ENCODE peak calls at places on chromosomes 6 and 20, in four cellular contexts. T, G, P and Y are unnamed samples.

GRCh38 chr20:9397928-9398327 is 116.5 kb upstream of the LAMP5 start:
- DNase-seq in T (no peak), G (no peak), P (no peak), Y (no peak)

GRCh38 chr6:1667012-1667804 is 57.5 kb downstream of the FOXC1 start:
- DNase-seq in T (peak), G (no peak), P (no peak), Y (no peak)

GRCh38 chr20:5197270-5197827 is 70.5 kb downstream of the CDS2 start:
- DNase-seq in T (no peak), G (no peak), P (no peak), Y (no peak)

GRCh38 chr6:131400054-131400781 is 172.8 kb upstream of the ARG1 start:
- DNase-seq in T (peak), G (no peak), P (no peak), Y (peak)

GRCh38 chr6:39307462-39307861 is 6.8 kb downstream of the KCNK17 start:
- DNase-seq in T (no peak), G (no peak), P (no peak), Y (no peak)

GRCh38 chr20:17647391-17648305 is 34.4 kb downstream of the RRBP1 start:
- DNase-seq in T (no peak), G (no peak), P (no peak), Y (no peak)

GRCh38 chr6:15362274-15363160 is 116.6 kb downstream of the JARID2 start:
- DNase-seq in T (no peak), G (no peak), P (no peak), Y (no peak)

GRCh38 chr6:140041056-140041455 is 666.6 kb upstream of the CITED2 start:
- DNase-seq in T (no peak), G (no peak), P (no peak), Y (no peak)

GRCh38 chr20:41830702-41831101 is 212.5 kb upstream of the CHD6 start:
- DNase-seq in T (no peak), G (no peak), P (no peak), Y (no peak)
- H4K5ac ChIP-seq in T (no peak), G (no peak), P (no peak), Y (no peak)

GRCh38 chr6:97292671-97293070 is 9.7 kb upstream of the MMS22L start:
- DNase-seq in T (peak), G (no peak), P (no peak), Y (no peak)
- H3K56ac ChIP-seq in T (no peak), G (no peak), P (no peak), Y (no peak)

GRCh38 chr20:58606184-58606583 is 44.9 kb upstream of the STX16 start:
- DNase-seq in T (no peak), G (no peak), P (no peak), Y (no peak)
- H2BK15ac ChIP-seq in T (no peak), G (no peak), P (no peak), Y (no peak)

GRCh38 chr20:44256961-44257360 is 9.9 kb downstream of the GDAP1L1 start:
- DNase-seq in T (no peak), G (no peak), P (no peak), Y (no peak)

GRCh38 chr20:44255942-44256341 is 8.8 kb downstream of the GDAP1L1 start:
- DNase-seq in T (no peak), G (no peak), P (no peak), Y (no peak)

GRCh38 chr20:44254073-44254472 is 7.0 kb downstream of the GDAP1L1 start:
- DNase-seq in T (no peak), G (no peak), P (no peak), Y (no peak)

GRCh38 chr20:44253528-44253927 is 6.4 kb downstream of the GDAP1L1 start:
- DNase-seq in T (no peak), G (no peak), P (peak), Y (no peak)

DNA sequence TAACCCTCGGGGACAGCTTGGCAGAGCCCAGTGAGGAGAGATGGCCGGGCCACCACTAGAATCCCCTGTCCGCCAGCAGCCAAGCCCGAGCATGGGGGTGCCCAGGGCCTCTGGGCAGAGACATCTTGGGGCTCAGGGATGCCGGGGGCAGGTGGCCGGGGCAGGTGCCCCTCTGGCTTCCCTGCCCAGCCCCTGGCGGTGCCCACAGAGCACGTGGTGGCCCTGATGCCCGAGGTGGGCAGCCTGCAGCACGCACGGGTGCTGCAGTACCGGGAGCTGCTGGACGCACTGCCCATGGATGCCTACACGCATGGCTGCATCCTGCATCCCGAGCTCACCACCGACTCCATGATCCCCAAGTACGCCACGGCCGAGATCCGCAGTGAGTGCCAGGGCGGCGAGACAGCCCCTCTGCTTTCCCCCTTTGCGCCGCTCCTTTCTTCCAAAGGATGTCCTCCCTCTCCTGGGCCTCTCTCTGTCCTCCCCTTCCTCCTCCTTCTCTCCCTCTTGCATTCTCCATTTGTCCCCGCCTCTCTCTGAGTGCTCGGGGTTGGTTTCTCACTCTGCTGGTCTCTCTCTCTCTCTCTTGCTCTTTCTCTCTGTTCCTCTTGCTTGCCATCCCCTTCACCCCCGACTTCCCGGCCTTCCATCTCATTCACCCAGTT is 11.2 kb downstream of the GDAP1L1 start:
- DNase-seq in T (no peak), G (no peak), P (no peak), Y (no peak)
- H4K5ac ChIP-seq in T (no peak), G (no peak), P (no peak), Y (no peak)

GRCh38 chr20:38763616-38764015 is 15.4 kb downstream of the ACTR5 start:
- DNase-seq in T (no peak), G (no peak), P (no peak), Y (no peak)
- H3K56ac ChIP-seq in T (no peak), G (no peak), P (no peak), Y (no peak)